ENCODE peak calls at places on chromosome 14, in ten cellular contexts. C is activated T-helper 1 cell treated with anti-CD3 and anti-CD28 coated beads, Interleukin-12 subunit alpha, Interleukin-12 subunit beta, Interleukin-2, Interleukin-4 antibody, amounts not matched to agents 30 ng/mL and 10 ng/mL and 1 ng/mL, durations not matched to agents 14 hours and 24 hours and 36 hours; L is posterior vena cava; H is body of pancreas; Q is CD4-positive, alpha-beta T cell; O is astrocyte; V is ELR; M is left lung; G is tibial artery; J is type B pancreatic cell. F is an unnamed sample.

GRCh38 chr14:21382886-21383847 is 652 bp downstream of the SUPT16H start:
- DNase-seq in C (peak), L (peak), H (peak), Q (peak), O (peak), V (peak), M (peak), G (peak), J (no peak), F (peak)

GRCh38 chr14:104870368-104871144 is 5.5 kb downstream of the CEP170B start:
- DNase-seq in C (no peak), L (peak), H (peak), Q (peak), O (no peak), V (no peak), M (peak), G (peak), J (no peak), F (peak)

GRCh38 chr14:74804219-74804825 is 41.2 kb downstream of the YLPM1 start:
- DNase-seq in C (peak), L (no peak), H (no peak), Q (no peak), O (peak), V (peak), M (no peak), G (no peak), J (no peak), F (no peak)

GRCh38 chr14:74608959-74609611 is 3.0 kb downstream of the LTBP2 start:
- DNase-seq in C (peak), L (peak), H (peak), Q (peak), O (peak), V (peak), M (no peak), G (peak), J (peak), F (peak)

GRCh38 chr14:71050227-71050823 is 143.1 kb downstream of the PCNX1 start:
- DNase-seq in C (no peak), L (no peak), H (no peak), Q (no peak), O (no peak), V (peak), M (no peak), G (no peak), J (no peak), F (no peak)

GRCh38 chr14:23984891-23985607 is 3.7 kb upstream of the DHRS4L2 start:
- DNase-seq in C (no peak), L (no peak), H (no peak), Q (no peak), O (peak), V (peak), M (no peak), G (no peak), J (no peak), F (no peak)

GRCh38 chr14:51302319-51303030 is 62.4 kb downstream of the TMX1 start:
- DNase-seq in C (no peak), L (no peak), H (no peak), Q (no peak), O (peak), V (peak), M (no peak), G (no peak), J (no peak), F (no peak)

GRCh38 chr14:102776761-102777710 is at the start of gene TRAF3:
- DNase-seq in C (peak), L (peak), H (peak), Q (peak), O (peak), V (peak), M (peak), G (peak), J (no peak), F (peak)

GRCh38 chr14:104320611-104321086 is 182.3 kb downstream of the KIF26A start:
- DNase-seq in C (no peak), L (peak), H (peak), Q (no peak), O (no peak), V (no peak), M (peak), G (peak), J (peak), F (peak)

GRCh38 chr14:61628192-61628591 is 67.1 kb upstream of the HIF1A start:
- DNase-seq in C (no peak), L (no peak), H (no peak), Q (no peak), O (peak), V (peak), M (no peak), G (no peak), J (no peak), F (no peak)

GRCh38 chr14:104085032-104085888 is at the start of gene ASPG:
- DNase-seq in C (no peak), L (peak), H (peak), Q (no peak), O (no peak), V (no peak), M (peak), G (peak), J (no peak), F (peak)

GRCh38 chr14:52328286-52328685 is 14.2 kb downstream of the PTGER2 start:
- DNase-seq in C (no peak), L (no peak), H (no peak), Q (no peak), O (peak), V (peak), M (no peak), G (no peak), J (no peak), F (no peak)

GRCh38 chr14:71212683-71213107 is 305.4 kb downstream of the PCNX1 start:
- DNase-seq in C (no peak), L (no peak), H (no peak), Q (no peak), O (no peak), V (no peak), M (no peak), G (no peak), J (no peak), F (no peak)

GRCh38 chr14:88668448-88669116 is 105.7 kb downstream of the ZC3H14 start:
- DNase-seq in C (no peak), L (no peak), H (no peak), Q (no peak), O (no peak), V (no peak), M (no peak), G (no peak), J (no peak), F (no peak)

GRCh38 chr14:91947196-91948184 is at the start of gene FBLN5:
- DNase-seq in C (no peak), L (peak), H (peak), Q (no peak), O (peak), V (peak), M (peak), G (peak), J (peak), F (peak)

GRCh38 chr14:103521438-103521961 is 1.1 kb downstream of the CKB start:
- DNase-seq in C (no peak), L (no peak), H (no peak), Q (no peak), O (no peak), V (no peak), M (no peak), G (no peak), J (no peak), F (peak)

GRCh38 chr14:91374287-91374880 is 43.2 kb downstream of the CCDC88C start:
- DNase-seq in C (no peak), L (no peak), H (no peak), Q (no peak), O (no peak), V (no peak), M (no peak), G (no peak), J (no peak), F (no peak)

GRCh38 chr14:55077155-55077554 is 25.7 kb downstream of the MAPK1IP1L start:
- DNase-seq in C (no peak), L (no peak), H (no peak), Q (no peak), O (no peak), V (peak), M (no peak), G (no peak), J (no peak), F (no peak)

GRCh38 chr14:24243336-24243836 is 963 bp upstream of the TINF2 start:
- DNase-seq in C (no peak), L (no peak), H (no peak), Q (no peak), O (peak), V (peak), M (no peak), G (no peak), J (no peak), F (peak)

F was measured in spleen.